ENCODE peak calls at places on chromosomes 2 and 18, in five cellular contexts. One of them, this sample, is unnamed.

GRCh38 chr2:10971855-10972348 is 60.2 kb downstream of the KCNF1 start:
- DNase-seq in heart left ventricle: no peak
- DNase-seq in right cardiac atrium: no peak
- DNase-seq in IMR-90: no peak
- DNase-seq in CD8-positive, alpha-beta memory T cell: no peak
- DNase-seq in this sample: no peak

GRCh38 chr2:20221169-20221938 is 3.6 kb downstream of the SDC1 start:
- DNase-seq in CD8-positive, alpha-beta memory T cell: no peak
- DNase-seq in right cardiac atrium: no peak
- DNase-seq in IMR-90: peak
- DNase-seq in heart left ventricle: no peak
- DNase-seq in this sample: peak

GRCh38 chr18:57809190-57809589 is 6.1 kb upstream of the ATP8B1 start:
- DNase-seq in CD8-positive, alpha-beta memory T cell: no peak
- DNase-seq in heart left ventricle: no peak
- DNase-seq in right cardiac atrium: no peak
- DNase-seq in IMR-90: no peak
- DNase-seq in this sample: no peak

GRCh38 chr2:46097714-46098480 is 199.3 kb upstream of the EPAS1 start:
- DNase-seq in heart left ventricle: peak
- DNase-seq in right cardiac atrium: peak
- DNase-seq in IMR-90: peak
- DNase-seq in CD8-positive, alpha-beta memory T cell: no peak
- DNase-seq in this sample: peak

GRCh38 chr2:162233197-162233596 is 10.0 kb downstream of the FAP start:
- DNase-seq in CD8-positive, alpha-beta memory T cell: no peak
- DNase-seq in right cardiac atrium: no peak
- DNase-seq in heart left ventricle: no peak
- DNase-seq in IMR-90: peak
- DNase-seq in this sample: no peak

GRCh38 chr2:45003586-45004568 is 5.4 kb downstream of the SIX2 start:
- DNase-seq in heart left ventricle: no peak
- DNase-seq in CD8-positive, alpha-beta memory T cell: no peak
- DNase-seq in right cardiac atrium: no peak
- DNase-seq in IMR-90: no peak
- DNase-seq in this sample: no peak

GRCh38 chr18:31651369-31651768 is 33.0 kb downstream of the B4GALT6 start:
- DNase-seq in heart left ventricle: no peak
- DNase-seq in IMR-90: no peak
- DNase-seq in CD8-positive, alpha-beta memory T cell: no peak
- DNase-seq in right cardiac atrium: no peak
- DNase-seq in this sample: no peak

GRCh38 chr2:114727012-114727411 is 284.6 kb downstream of the DPP10 start:
- DNase-seq in CD8-positive, alpha-beta memory T cell: no peak
- DNase-seq in right cardiac atrium: peak
- DNase-seq in IMR-90: no peak
- DNase-seq in heart left ventricle: no peak
- DNase-seq in this sample: no peak

GRCh38 chr2:234435836-234436481 is 60.9 kb downstream of the ARL4C start:
- DNase-seq in CD8-positive, alpha-beta memory T cell: no peak
- DNase-seq in IMR-90: no peak
- DNase-seq in heart left ventricle: no peak
- DNase-seq in right cardiac atrium: no peak
- DNase-seq in this sample: no peak

GRCh38 chr2:135913726-135914365 is 37.6 kb upstream of the MCM6 start:
- DNase-seq in IMR-90: peak
- DNase-seq in right cardiac atrium: no peak
- DNase-seq in CD8-positive, alpha-beta memory T cell: peak
- DNase-seq in heart left ventricle: peak
- DNase-seq in this sample: peak

GRCh38 chr2:2332381-2332780 is 1.3 kb upstream of the MYT1L start:
- DNase-seq in heart left ventricle: no peak
- DNase-seq in CD8-positive, alpha-beta memory T cell: no peak
- DNase-seq in IMR-90: no peak
- DNase-seq in right cardiac atrium: no peak
- DNase-seq in this sample: no peak

GRCh38 chr2:109284816-109285215 is 155.8 kb downstream of the SH3RF3 start:
- DNase-seq in heart left ventricle: peak
- DNase-seq in CD8-positive, alpha-beta memory T cell: no peak
- DNase-seq in right cardiac atrium: peak
- DNase-seq in IMR-90: peak
- DNase-seq in this sample: peak

GRCh38 chr18:42363446-42363845 is 408.4 kb downstream of the PIK3C3 start:
- DNase-seq in IMR-90: no peak
- DNase-seq in right cardiac atrium: no peak
- DNase-seq in CD8-positive, alpha-beta memory T cell: no peak
- DNase-seq in heart left ventricle: no peak
- DNase-seq in this sample: no peak

GRCh38 chr2:169963786-169964185 is 136.5 kb downstream of the UBR3 start:
- DNase-seq in CD8-positive, alpha-beta memory T cell: no peak
- DNase-seq in heart left ventricle: no peak
- DNase-seq in right cardiac atrium: no peak
- DNase-seq in IMR-90: peak
- DNase-seq in this sample: no peak

GRCh38 chr18:63907649-63908048 is at the start of gene SERPINB10:
- DNase-seq in heart left ventricle: no peak
- DNase-seq in IMR-90: no peak
- DNase-seq in CD8-positive, alpha-beta memory T cell: no peak
- DNase-seq in right cardiac atrium: no peak
- DNase-seq in this sample: no peak

GRCh38 chr2:109466674-109467575 is 146.8 kb downstream of the SEPTIN10 start:
- DNase-seq in IMR-90: peak
- DNase-seq in right cardiac atrium: peak
- DNase-seq in heart left ventricle: no peak
- DNase-seq in CD8-positive, alpha-beta memory T cell: no peak
- DNase-seq in this sample: peak

GRCh38 chr2:128624425-128624795 is 305.7 kb upstream of the HS6ST1 start:
- DNase-seq in heart left ventricle: no peak
- DNase-seq in right cardiac atrium: peak
- DNase-seq in IMR-90: no peak
- DNase-seq in CD8-positive, alpha-beta memory T cell: no peak
- DNase-seq in this sample: no peak

GRCh38 chr18:48208432-48208948 is 200.7 kb downstream of the ZBTB7C start:
- DNase-seq in right cardiac atrium: no peak
- DNase-seq in CD8-positive, alpha-beta memory T cell: no peak
- DNase-seq in IMR-90: no peak
- DNase-seq in heart left ventricle: no peak
- DNase-seq in this sample: no peak

GRCh38 chr2:224400174-224400810 is 1.6 kb downstream of the FAM124B start:
- DNase-seq in heart left ventricle: no peak
- DNase-seq in right cardiac atrium: no peak
- DNase-seq in CD8-positive, alpha-beta memory T cell: no peak
- DNase-seq in IMR-90: no peak
- DNase-seq in this sample: no peak
- H3K4me3 ChIP-seq in heart left ventricle: peak
- H3K4me3 ChIP-seq in right cardiac atrium: peak
- H3K4me3 ChIP-seq in CD8-positive, alpha-beta memory T cell: no peak
- H3K4me3 ChIP-seq in IMR-90: no peak
- H3K4me3 ChIP-seq in this sample: no peak

DNA sequence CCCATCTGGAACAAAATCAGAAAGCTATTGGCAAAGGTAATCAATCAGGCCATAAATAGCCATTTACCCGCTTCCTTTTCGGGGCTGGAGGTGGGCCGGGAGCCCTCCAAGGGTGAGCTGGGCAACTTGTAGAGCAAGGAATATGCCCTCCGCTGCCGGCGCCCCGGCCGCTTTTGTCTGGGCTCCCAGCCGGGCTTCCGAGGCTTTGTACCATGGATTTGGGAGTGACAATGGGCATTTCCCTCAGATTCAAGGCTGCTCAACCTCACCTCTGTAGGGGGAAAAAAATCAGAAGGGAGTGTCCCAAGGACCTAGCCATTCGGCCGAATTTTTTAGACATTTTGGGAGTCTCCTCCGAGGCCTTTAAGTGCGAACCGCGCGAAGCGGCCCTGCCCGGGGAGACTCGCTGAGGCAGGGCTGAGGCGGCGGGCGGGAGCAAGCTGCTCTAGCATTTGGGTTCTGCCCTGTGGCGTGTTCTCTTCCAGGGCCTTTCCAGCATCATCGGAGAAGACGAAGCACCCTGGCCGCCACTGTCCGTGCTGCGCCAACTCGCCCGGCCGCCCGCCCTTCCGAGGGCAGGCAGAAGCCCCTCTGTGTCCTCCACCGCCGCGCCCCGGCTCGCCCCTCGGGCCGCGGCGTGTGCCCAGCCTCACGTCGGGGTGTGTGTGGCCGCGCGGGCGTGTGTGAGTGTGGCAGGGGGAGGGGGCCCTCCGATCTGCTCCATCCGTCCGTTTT is 975 bp upstream of the HOXD9 start:
- DNase-seq in right cardiac atrium: no peak
- DNase-seq in CD8-positive, alpha-beta memory T cell: no peak
- DNase-seq in IMR-90: no peak
- DNase-seq in heart left ventricle: no peak
- DNase-seq in this sample: no peak
- H3K4me3 ChIP-seq in right cardiac atrium: no peak
- H3K4me3 ChIP-seq in CD8-positive, alpha-beta memory T cell: no peak
- H3K4me3 ChIP-seq in IMR-90: no peak
- H3K4me3 ChIP-seq in heart left ventricle: no peak
- H3K4me3 ChIP-seq in this sample: no peak

GRCh38 chr2:166384774-166385173 is 9.0 kb upstream of the SCN9A start:
- DNase-seq in right cardiac atrium: no peak
- DNase-seq in IMR-90: peak
- DNase-seq in heart left ventricle: no peak
- DNase-seq in CD8-positive, alpha-beta memory T cell: no peak
- DNase-seq in this sample: peak
- H3K4me3 ChIP-seq in right cardiac atrium: no peak
- H3K4me3 ChIP-seq in IMR-90: no peak
- H3K4me3 ChIP-seq in heart left ventricle: no peak
- H3K4me3 ChIP-seq in CD8-positive, alpha-beta memory T cell: no peak
- H3K4me3 ChIP-seq in this sample: no peak

DNA sequence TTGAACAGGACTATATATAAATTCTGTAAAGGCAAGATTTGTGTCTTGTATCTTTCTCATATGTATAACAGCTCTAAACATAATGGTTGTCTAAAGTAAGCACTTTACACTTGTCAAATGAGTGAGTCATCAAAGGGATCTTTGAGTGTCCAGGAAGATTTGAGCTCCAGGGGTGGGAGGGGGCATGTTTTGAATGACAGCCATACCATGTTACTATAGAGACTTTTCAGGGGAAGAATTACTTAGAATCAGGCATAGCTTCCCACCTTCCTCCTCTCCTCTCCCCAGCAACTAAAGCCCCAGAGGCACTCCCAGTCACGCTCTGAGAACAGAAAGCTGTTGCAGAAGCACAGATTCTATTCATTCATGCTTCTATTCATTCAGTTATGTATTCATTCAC is 65.8 kb upstream of the ALK start:
- DNase-seq in heart left ventricle: no peak
- DNase-seq in right cardiac atrium: no peak
- DNase-seq in IMR-90: no peak
- DNase-seq in CD8-positive, alpha-beta memory T cell: no peak
- DNase-seq in this sample: no peak
- H3K4me3 ChIP-seq in heart left ventricle: no peak
- H3K4me3 ChIP-seq in right cardiac atrium: no peak
- H3K4me3 ChIP-seq in IMR-90: no peak
- H3K4me3 ChIP-seq in CD8-positive, alpha-beta memory T cell: no peak
- H3K4me3 ChIP-seq in this sample: no peak

DNA sequence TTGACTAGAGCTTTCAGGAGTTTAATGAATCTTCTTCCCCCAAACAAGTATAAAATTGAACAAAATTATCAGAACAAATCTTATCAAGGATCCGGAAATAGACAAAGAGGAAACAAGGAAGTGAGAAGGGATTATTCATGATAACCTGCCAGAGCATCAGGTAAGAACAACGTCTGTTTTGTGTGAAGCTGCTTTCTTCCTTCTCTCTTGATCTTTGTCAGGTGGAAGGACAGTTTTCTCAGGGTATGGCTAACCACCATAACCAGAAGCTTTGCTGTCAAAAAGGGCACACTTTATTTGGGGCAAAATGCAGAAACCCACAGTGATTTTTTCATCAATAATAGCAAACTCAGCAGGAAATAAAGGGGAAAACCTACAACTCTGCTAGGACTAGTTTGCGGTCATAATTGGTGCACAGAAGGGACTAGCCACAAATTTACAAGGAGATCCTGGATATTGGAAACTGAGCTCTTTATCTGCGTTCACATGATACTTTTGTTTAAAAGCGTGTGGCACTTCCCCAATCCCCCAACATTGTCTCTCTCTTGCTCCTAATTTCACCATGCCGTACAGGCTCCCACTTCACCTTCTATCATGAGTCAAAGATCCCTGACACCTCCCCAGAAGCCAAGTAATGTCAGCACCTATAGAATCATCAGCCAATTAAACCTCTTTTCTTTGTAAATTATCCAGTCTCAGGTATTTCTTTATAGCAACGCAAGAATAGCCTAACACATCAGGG is 124.2 kb downstream of the FSIP2 start:
- DNase-seq in IMR-90: no peak
- DNase-seq in CD8-positive, alpha-beta memory T cell: no peak
- DNase-seq in right cardiac atrium: no peak
- DNase-seq in heart left ventricle: no peak
- DNase-seq in this sample: no peak
- H3K4me3 ChIP-seq in IMR-90: no peak
- H3K4me3 ChIP-seq in CD8-positive, alpha-beta memory T cell: no peak
- H3K4me3 ChIP-seq in right cardiac atrium: no peak
- H3K4me3 ChIP-seq in heart left ventricle: no peak
- H3K4me3 ChIP-seq in this sample: no peak

GRCh38 chr18:717003-717402 is 4.6 kb upstream of the ENOSF1 start:
- DNase-seq in right cardiac atrium: no peak
- DNase-seq in heart left ventricle: no peak
- DNase-seq in IMR-90: no peak
- DNase-seq in CD8-positive, alpha-beta memory T cell: no peak
- DNase-seq in this sample: no peak

GRCh38 chr18:712401-713134 is at the start of gene ENOSF1:
- DNase-seq in IMR-90: peak
- DNase-seq in right cardiac atrium: peak
- DNase-seq in CD8-positive, alpha-beta memory T cell: peak
- DNase-seq in heart left ventricle: peak
- DNase-seq in this sample: peak

GRCh38 chr18:711693-712400 is 583 bp downstream of the ENOSF1 start:
- DNase-seq in IMR-90: peak
- DNase-seq in right cardiac atrium: peak
- DNase-seq in CD8-positive, alpha-beta memory T cell: peak
- DNase-seq in heart left ventricle: peak
- DNase-seq in this sample: peak

GRCh38 chr18:713135-713490 is 683 bp upstream of the ENOSF1 start:
- DNase-seq in IMR-90: no peak
- DNase-seq in CD8-positive, alpha-beta memory T cell: no peak
- DNase-seq in heart left ventricle: no peak
- DNase-seq in right cardiac atrium: no peak
- DNase-seq in this sample: no peak

GRCh38 chr18:715626-716025 is 3.2 kb upstream of the ENOSF1 start:
- DNase-seq in CD8-positive, alpha-beta memory T cell: no peak
- DNase-seq in heart left ventricle: no peak
- DNase-seq in right cardiac atrium: no peak
- DNase-seq in IMR-90: peak
- DNase-seq in this sample: peak
- H3K4me3 ChIP-seq in CD8-positive, alpha-beta memory T cell: no peak
- H3K4me3 ChIP-seq in heart left ventricle: no peak
- H3K4me3 ChIP-seq in right cardiac atrium: no peak
- H3K4me3 ChIP-seq in IMR-90: no peak
- H3K4me3 ChIP-seq in this sample: no peak

This sample was measured in astrocyte of the spinal cord.